ENCODE peak calls at places on chromosomes 11 and 22, in four cellular contexts. N is astrocyte, Z is lung, U is spleen. A is an unnamed sample. For H3K27me3, the result is how much of the 10 kb centered on the place peaks cover.

GRCh38 chr11:12539570-12539969 is 134.7 kb upstream of the TEAD1 start:
- DNase-seq in N (peak), Z (no peak), U (no peak), A (peak)

GRCh38 chr11:15223318-15223717 is 108.6 kb downstream of the INSC start:
- DNase-seq in N (peak), Z (no peak), U (no peak), A (no peak)

GRCh38 chr11:111456859-111457730 is 55.1 kb downstream of the BTG4 start:
- DNase-seq in N (no peak), Z (no peak), U (no peak), A (no peak)

GRCh38 chr11:40513281-40513680 is 946.2 kb downstream of the LRRC4C start:
- DNase-seq in N (no peak), Z (no peak), U (no peak), A (no peak)

GRCh38 chr11:66686801-66687750 is 9.4 kb upstream of the RBM4B start:
- DNase-seq in N (no peak), Z (no peak), U (peak), A (no peak)

GRCh38 chr11:75571625-75572024 is 9.6 kb downstream of the SERPINH1 start:
- DNase-seq in N (no peak), Z (peak), U (no peak), A (no peak)

GRCh38 chr11:17894929-17895658 is 117.8 kb downstream of the SERGEF start:
- DNase-seq in N (no peak), Z (no peak), U (no peak), A (no peak)

GRCh38 chr22:45678961-45679912 is 7.6 kb downstream of the ATXN10 start:
- DNase-seq in N (peak), Z (no peak), U (no peak), A (peak)

GRCh38 chr11:33552756-33553155 is 147.9 kb downstream of the C11orf91 start:
- DNase-seq in N (peak), Z (no peak), U (no peak), A (no peak)

GRCh38 chr11:96284917-96285316 is 58.1 kb downstream of the MAML2 start:
- DNase-seq in N (no peak), Z (no peak), U (no peak), A (no peak)

GRCh38 chr11:27183672-27184457 is 143.2 kb downstream of the BBOX1 start:
- DNase-seq in N (peak), Z (no peak), U (no peak), A (peak)

GRCh38 chr22:35377735-35378134 is 3.2 kb upstream of the HMOX1 start:
- DNase-seq in N (no peak), Z (no peak), U (no peak), A (no peak)

GRCh38 chr22:22593250-22593649 is 34.2 kb upstream of the PRAME start:
- DNase-seq in N (no peak), Z (no peak), U (no peak), A (no peak)

GRCh38 chr11:105610796-105611361 is 1.0 kb downstream of the GRIA4 start:
- DNase-seq in N (no peak), Z (no peak), U (no peak), A (no peak)

GRCh38 chr11:65611758-65612603 is 2.0 kb downstream of the MAP3K11 start:
- DNase-seq in N (no peak), Z (no peak), U (no peak), A (peak)

GRCh38 chr22:19446603-19447387 is 716 bp downstream of the C22orf39 start:
- DNase-seq in N (no peak), Z (no peak), U (no peak), A (no peak)

GRCh38 chr11:3738241-3738640 is 59.1 kb downstream of the NUP98 start:
- DNase-seq in N (peak), Z (no peak), U (no peak), A (no peak)

GRCh38 chr11:70111269-70112016 is 33.3 kb downstream of the ANO1 start:
- DNase-seq in N (peak), Z (no peak), U (no peak), A (peak)

GRCh38 chr11:77558380-77558779 is 31.4 kb upstream of the AQP11 start:
- DNase-seq in N (no peak), Z (peak), U (no peak), A (no peak)
- H3K4me3 ChIP-seq in N (no peak), Z (no peak), U (no peak), A (no peak)

GRCh38 chr11:45204761-45205160 is 58.3 kb downstream of the PRDM11 start:
- DNase-seq in N (no peak), Z (no peak), U (no peak), A (no peak)
- TF ChIP-seq CTCF in N (no peak), Z (no peak), U (no peak), A (peak)

GRCh38 chr11:107928767-107929507 is 689 bp downstream of the RAB39A start:
- DNase-seq in N (no peak), Z (no peak), U (peak), A (no peak)

GRCh38 chr11:107929611-107930200 is 1.5 kb downstream of the RAB39A start:
- DNase-seq in N (no peak), Z (no peak), U (no peak), A (no peak)

GRCh38 chr11:107927559-107927958 is 689 bp upstream of the RAB39A start:
- DNase-seq in N (no peak), Z (no peak), U (no peak), A (no peak)

GRCh38 chr11:107931206-107931605 is 3.0 kb downstream of the RAB39A start:
- DNase-seq in N (no peak), Z (no peak), U (no peak), A (no peak)

DNA sequence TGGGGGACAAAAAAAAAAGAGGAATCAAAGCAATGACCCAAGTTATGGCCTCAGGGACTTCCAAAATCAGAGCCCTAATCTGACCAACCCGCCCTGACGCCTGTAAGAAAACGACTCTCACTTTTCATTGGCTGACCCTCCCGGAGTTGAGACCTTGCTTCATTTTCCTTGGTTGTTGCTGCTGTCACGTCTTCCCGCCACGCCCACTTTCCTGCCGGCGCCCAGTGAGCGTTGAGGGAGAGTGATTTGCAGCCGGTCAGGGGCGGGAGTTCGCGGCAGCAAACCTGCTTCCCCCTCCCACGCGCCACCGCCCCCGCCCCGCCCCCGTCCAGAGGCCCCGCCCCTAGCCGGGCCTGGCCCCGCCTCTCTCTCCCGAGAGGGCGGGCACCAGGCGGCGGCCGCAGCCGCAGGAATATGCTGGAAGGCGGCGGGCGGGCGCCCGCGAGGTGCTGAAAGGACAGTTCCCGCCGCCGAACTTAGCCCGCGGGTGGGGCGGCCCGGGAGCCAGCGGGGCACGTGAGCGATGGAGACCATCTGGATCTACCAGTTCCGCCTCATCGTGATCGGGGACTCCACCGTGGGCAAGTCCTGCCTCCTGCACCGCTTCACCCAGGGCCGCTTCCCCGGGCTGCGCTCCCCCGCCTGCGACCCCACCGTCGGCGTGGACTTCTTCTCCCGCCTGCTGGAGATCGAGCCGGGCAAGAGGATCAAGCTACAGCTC is at the start of gene RAB39A:
- DNase-seq in N (peak), Z (peak), U (peak), A (peak)
- H3K27me3 ChIP-seq in N (under half), Z (under half), U (under half), A (under half)

DNA sequence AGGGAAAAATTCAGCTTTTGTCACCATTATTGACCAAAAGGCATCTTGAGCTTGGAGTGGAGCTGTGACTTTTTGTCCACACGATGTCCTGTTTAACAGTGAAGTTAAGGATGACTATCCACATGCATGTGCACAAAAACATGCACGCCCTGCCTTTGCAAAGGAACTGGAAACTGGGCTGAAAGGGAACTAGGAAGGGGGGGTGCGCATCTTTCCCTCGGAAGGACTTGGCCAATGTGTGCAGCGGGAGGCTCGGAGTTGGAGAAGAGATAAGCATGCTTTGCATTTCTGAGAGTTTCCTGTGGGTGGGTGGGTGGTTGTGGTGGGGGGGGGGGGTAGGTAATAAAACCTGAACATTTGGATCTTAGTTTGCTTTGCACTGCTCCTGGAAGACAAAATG is 421 bp upstream of the KIRREL3 start:
- DNase-seq in N (peak), Z (no peak), U (no peak), A (no peak)
- H3K4me3 ChIP-seq in N (peak), Z (no peak), U (no peak), A (peak)

A was measured in brain microvascular endothelial cell.